ENCODE peak calls at places on chromosomes 6 and 20, in seven cellular contexts. C is HAP-1; M is GDM1; I is stimulated activated CD8-positive, alpha-beta memory T cell treated with anti-CD3 and anti-CD28 coated beads, Interleukin-12 subunit alpha, Interleukin-12 subunit beta, amount 100 ng/mL, for 4 hours; B is AG08395; T is RCC 7860; F is activated T-cell treated with anti-CD3 and anti-CD28 coated beads, Interleukin-2, amount 50 U/mL, for 24 hours. Z is an unnamed sample.

GRCh38 chr20:33083544-33084340 is 4.3 kb downstream of the BPIFB4 start:
- DNase-seq in C (no peak), M (no peak), I (no peak), B (no peak), T (no peak), F (no peak), Z (no peak)

GRCh38 chr6:107491791-107492674 is 2.1 kb downstream of the SOBP start:
- DNase-seq in C (no peak), M (no peak), I (no peak), B (peak), T (no peak), F (no peak), Z (no peak)

GRCh38 chr6:117521785-117522502 is 39.5 kb downstream of the DCBLD1 start:
- DNase-seq in C (no peak), M (no peak), I (no peak), B (no peak), T (no peak), F (no peak), Z (no peak)

GRCh38 chr6:32819729-32820128 is 2.9 kb upstream of the HLA-DOB start:
- DNase-seq in C (no peak), M (no peak), I (no peak), B (peak), T (peak), F (no peak), Z (no peak)

GRCh38 chr6:47455533-47456209 is 21.9 kb upstream of the CD2AP start:
- DNase-seq in C (no peak), M (no peak), I (no peak), B (no peak), T (no peak), F (no peak), Z (no peak)

GRCh38 chr20:51531141-51531710 is 11.3 kb downstream of the NFATC2 start:
- DNase-seq in C (no peak), M (no peak), I (peak), B (no peak), T (peak), F (peak), Z (no peak)

GRCh38 chr20:17969276-17969883 is 562 bp downstream of the MGME1 start:
- DNase-seq in C (peak), M (peak), I (no peak), B (peak), T (no peak), F (no peak), Z (no peak)

GRCh38 chr20:708956-709355 is 33.4 kb upstream of the SCRT2 start:
- DNase-seq in C (no peak), M (no peak), I (no peak), B (no peak), T (no peak), F (no peak), Z (no peak)

GRCh38 chr6:2531426-2532208 is 219.1 kb downstream of the MYLK4 start:
- DNase-seq in C (no peak), M (no peak), I (no peak), B (peak), T (peak), F (no peak), Z (no peak)

GRCh38 chr20:53872561-53873248 is 197.7 kb downstream of the BCAS1 start:
- DNase-seq in C (no peak), M (no peak), I (no peak), B (no peak), T (peak), F (no peak), Z (no peak)

GRCh38 chr6:138115877-138116660 is 8.8 kb upstream of the PERP start:
- DNase-seq in C (peak), M (peak), I (no peak), B (peak), T (peak), F (peak), Z (no peak)

GRCh38 chr6:56088641-56089040 is 158.7 kb downstream of the COL21A1 start:
- DNase-seq in C (no peak), M (no peak), I (no peak), B (no peak), T (no peak), F (no peak), Z (no peak)

GRCh38 chr6:55069132-55069781 is 105.1 kb upstream of the HCRTR2 start:
- DNase-seq in C (peak), M (no peak), I (no peak), B (peak), T (peak), F (no peak), Z (no peak)

GRCh38 chr6:3881722-3882421 is 32.7 kb downstream of the FAM50B start:
- DNase-seq in C (no peak), M (no peak), I (no peak), B (no peak), T (no peak), F (no peak), Z (no peak)

GRCh38 chr20:7760261-7761048 is 179.8 kb downstream of the HAO1 start:
- DNase-seq in C (no peak), M (no peak), I (no peak), B (no peak), T (no peak), F (no peak), Z (no peak)

GRCh38 chr6:684831-685636 is 7.9 kb downstream of the EXOC2 start:
- DNase-seq in C (no peak), M (no peak), I (no peak), B (peak), T (peak), F (peak), Z (no peak)

GRCh38 chr6:86706449-86706848 is 230.9 kb upstream of the HTR1E start:
- DNase-seq in C (peak), M (no peak), I (no peak), B (no peak), T (no peak), F (no peak), Z (no peak)

GRCh38 chr6:158475344-158476302 is 84.3 kb upstream of the TMEM181 start:
- DNase-seq in C (peak), M (no peak), I (no peak), B (peak), T (peak), F (no peak), Z (no peak)

GRCh38 chr6:87756858-87757257 is 54.8 kb upstream of the AKIRIN2 start:
- DNase-seq in C (no peak), M (peak), I (peak), B (peak), T (peak), F (peak), Z (no peak)

GRCh38 chr20:7967199-7967844 is 27.1 kb upstream of the HAO1 start:
- DNase-seq in C (no peak), M (no peak), I (no peak), B (peak), T (peak), F (no peak), Z (no peak)

Z was measured in vagina.